ENCODE peak calls at places on chromosomes 16 and 17, in four cellular contexts. T, S, F and K are unnamed samples. For H3K27me3, the result is how much of the 10 kb centered on the place peaks cover.

GRCh38 chr16:8751481-8752311 is 45.7 kb downstream of the TMEM186 start:
- DNase-seq in T (no peak), S (peak), F (peak), K (peak)

GRCh38 chr16:2471016-2471652 is at the start of gene NTN3:
- DNase-seq in T (no peak), S (peak), F (no peak), K (no peak)

GRCh38 chr16:27676807-27677206 is 126.9 kb downstream of the KATNIP start:
- DNase-seq in T (no peak), S (peak), F (no peak), K (no peak)

GRCh38 chr16:78745491-78746019 is 646.1 kb downstream of the WWOX start:
- DNase-seq in T (no peak), S (no peak), F (no peak), K (no peak)

GRCh38 chr16:64269756-64270155 is 852.1 kb downstream of the CDH11 start:
- DNase-seq in T (no peak), S (no peak), F (no peak), K (no peak)

GRCh38 chr17:62696726-62697490 is 69.4 kb downstream of the MRC2 start:
- DNase-seq in T (no peak), S (no peak), F (peak), K (no peak)

GRCh38 chr17:6996256-6997111 is 635 bp downstream of the ALOX12 start:
- DNase-seq in T (no peak), S (no peak), F (no peak), K (no peak)

GRCh38 chr17:7929158-7930029 is at the start of gene KCNAB3:
- DNase-seq in T (no peak), S (peak), F (no peak), K (no peak)

GRCh38 chr17:1229354-1229890 is 40.8 kb upstream of the BHLHA9 start:
- DNase-seq in T (peak), S (peak), F (peak), K (no peak)

GRCh38 chr17:48052956-48053757 is 5.0 kb downstream of the NFE2L1 start:
- DNase-seq in T (peak), S (peak), F (no peak), K (no peak)

GRCh38 chr16:50863673-50864144 is 121.8 kb downstream of the CYLD start:
- DNase-seq in T (no peak), S (no peak), F (no peak), K (no peak)

GRCh38 chr16:88886915-88887521 is 20.6 kb upstream of the PABPN1L start:
- DNase-seq in T (peak), S (peak), F (no peak), K (no peak)

GRCh38 chr17:80175411-80175810 is 5.6 kb downstream of the CARD14 start:
- DNase-seq in T (no peak), S (no peak), F (no peak), K (no peak)

GRCh38 chr16:50152386-50152806 is 710 bp upstream of the TENT4B start:
- DNase-seq in T (peak), S (peak), F (peak), K (no peak)

GRCh38 chr17:78981010-78981888 is 1.5 kb upstream of the LGALS3BP start:
- DNase-seq in T (no peak), S (no peak), F (no peak), K (no peak)

GRCh38 chr17:45016823-45017222 is 34.6 kb downstream of the DCAKD start:
- DNase-seq in T (no peak), S (no peak), F (no peak), K (no peak)

GRCh38 chr17:19022128-19022527 is 17.6 kb upstream of the FAM83G start:
- DNase-seq in T (no peak), S (no peak), F (peak), K (no peak)

GRCh38 chr17:40555296-40556190 is 9.7 kb downstream of the CCR7 start:
- DNase-seq in T (no peak), S (no peak), F (peak), K (no peak)

GRCh38 chr17:8384801-8385335 is 1.9 kb upstream of the RPL26 start:
- DNase-seq in T (no peak), S (peak), F (peak), K (peak)

GRCh38 chr17:8420041-8420934 is 15.4 kb upstream of the NDEL1 start:
- DNase-seq in T (peak), S (no peak), F (no peak), K (no peak)

GRCh38 chr16:87417511-87417910 is 25.4 kb downstream of the MAP1LC3B start:
- DNase-seq in T (no peak), S (no peak), F (no peak), K (no peak)

GRCh38 chr17:4711671-4712111 is 1.3 kb downstream of the ARRB2 start:
- DNase-seq in T (no peak), S (no peak), F (peak), K (no peak)

GRCh38 chr16:30723725-30724355 is 24.4 kb upstream of the PHKG2 start:
- DNase-seq in T (no peak), S (no peak), F (no peak), K (no peak)

GRCh38 chr16:55703003-55704001 is 47.5 kb downstream of the SLC6A2 start:
- DNase-seq in T (peak), S (peak), F (no peak), K (no peak)

GRCh38 chr17:65181237-65182061 is 44.3 kb downstream of the RGS9 start:
- DNase-seq in T (no peak), S (no peak), F (no peak), K (no peak)

GRCh38 chr17:63232565-63233310 is 213.4 kb downstream of the CYB561 start:
- DNase-seq in T (no peak), S (no peak), F (peak), K (no peak)

GRCh38 chr17:14158707-14159106 is 78.0 kb downstream of the CDRT15 start:
- DNase-seq in T (no peak), S (no peak), F (no peak), K (no peak)

GRCh38 chr16:82329504-82330192 is 159.6 kb upstream of the MPHOSPH6 start:
- DNase-seq in T (peak), S (no peak), F (no peak), K (no peak)

GRCh38 chr17:48583708-48584582 is 5.8 kb upstream of the HOXB4 start:
- DNase-seq in T (no peak), S (no peak), F (no peak), K (no peak)

GRCh38 chr17:65515959-65516948 is 45.2 kb downstream of the AXIN2 start:
- DNase-seq in T (no peak), S (peak), F (no peak), K (no peak)

GRCh38 chr16:82995927-82996441 is 369.2 kb downstream of the CDH13 start:
- DNase-seq in T (no peak), S (peak), F (no peak), K (peak)

GRCh38 chr17:69246726-69247375 is 18.2 kb upstream of the ABCA10 start:
- DNase-seq in T (no peak), S (peak), F (no peak), K (no peak)

GRCh38 chr17:28978565-28978964 is 27.2 kb upstream of the PHF12 start:
- DNase-seq in T (no peak), S (no peak), F (no peak), K (no peak)

GRCh38 chr17:28985950-28986713 is 19.7 kb downstream of the SEZ6 start:
- DNase-seq in T (no peak), S (no peak), F (no peak), K (no peak)

GRCh38 chr17:28983286-28984240 is 22.3 kb downstream of the SEZ6 start:
- DNase-seq in T (no peak), S (no peak), F (no peak), K (no peak)

GRCh38 chr17:28978016-28978415 is 26.7 kb upstream of the PHF12 start:
- DNase-seq in T (no peak), S (no peak), F (no peak), K (no peak)

GRCh38 chr17:28982191-28982793 is 23.5 kb downstream of the SEZ6 start:
- DNase-seq in T (no peak), S (no peak), F (no peak), K (no peak)
- H3K27me3 ChIP-seq in T (under half), S (half or more), F (under half), K (under half)

GRCh38 chr17:13003454-13003851 is 14.4 kb downstream of the ELAC2 start:
- DNase-seq in T (no peak), S (no peak), F (peak), K (no peak)

GRCh38 chr17:13004336-13004735 is 13.5 kb downstream of the ELAC2 start:
- DNase-seq in T (no peak), S (no peak), F (no peak), K (no peak)

GRCh38 chr17:13005530-13005929 is 12.3 kb downstream of the ELAC2 start:
- DNase-seq in T (no peak), S (no peak), F (no peak), K (no peak)

GRCh38 chr17:13002761-13003453 is 14.9 kb downstream of the ELAC2 start:
- DNase-seq in T (peak), S (peak), F (peak), K (no peak)

DNA sequence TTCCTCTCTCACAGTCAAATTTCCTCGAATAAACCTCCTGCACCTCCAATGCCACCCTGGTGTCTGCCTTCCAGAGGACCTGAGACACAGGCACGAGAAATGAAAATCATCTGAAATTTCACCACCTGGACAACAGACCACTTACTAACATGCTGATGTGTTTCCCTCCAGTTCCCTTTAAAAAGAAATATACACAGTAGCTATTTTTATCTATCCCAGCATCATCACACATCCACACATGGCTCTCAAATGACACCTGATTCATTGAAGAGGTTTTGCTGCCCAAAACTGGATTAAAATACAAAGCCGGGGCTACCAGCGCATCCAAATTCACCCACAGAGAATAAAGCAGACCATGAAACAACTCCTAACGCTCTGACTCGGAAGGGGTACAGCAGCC is 13.9 kb downstream of the ELAC2 start:
- DNase-seq in T (no peak), S (no peak), F (peak), K (no peak)
- H3K4me3 ChIP-seq in T (no peak), S (no peak), F (no peak), K (no peak)

GRCh38 chr17:77786090-77786489 is 172.4 kb upstream of the TNRC6C start:
- DNase-seq in T (no peak), S (no peak), F (no peak), K (no peak)

GRCh38 chr17:77790143-77790829 is 168.2 kb upstream of the TNRC6C start:
- DNase-seq in T (no peak), S (no peak), F (no peak), K (no peak)

GRCh38 chr17:77785526-77785925 is 173.0 kb upstream of the TNRC6C start:
- DNase-seq in T (no peak), S (no peak), F (no peak), K (no peak)

GRCh38 chr17:77783991-77784820 is 174.3 kb upstream of the TNRC6C start:
- DNase-seq in T (no peak), S (no peak), F (no peak), K (no peak)

DNA sequence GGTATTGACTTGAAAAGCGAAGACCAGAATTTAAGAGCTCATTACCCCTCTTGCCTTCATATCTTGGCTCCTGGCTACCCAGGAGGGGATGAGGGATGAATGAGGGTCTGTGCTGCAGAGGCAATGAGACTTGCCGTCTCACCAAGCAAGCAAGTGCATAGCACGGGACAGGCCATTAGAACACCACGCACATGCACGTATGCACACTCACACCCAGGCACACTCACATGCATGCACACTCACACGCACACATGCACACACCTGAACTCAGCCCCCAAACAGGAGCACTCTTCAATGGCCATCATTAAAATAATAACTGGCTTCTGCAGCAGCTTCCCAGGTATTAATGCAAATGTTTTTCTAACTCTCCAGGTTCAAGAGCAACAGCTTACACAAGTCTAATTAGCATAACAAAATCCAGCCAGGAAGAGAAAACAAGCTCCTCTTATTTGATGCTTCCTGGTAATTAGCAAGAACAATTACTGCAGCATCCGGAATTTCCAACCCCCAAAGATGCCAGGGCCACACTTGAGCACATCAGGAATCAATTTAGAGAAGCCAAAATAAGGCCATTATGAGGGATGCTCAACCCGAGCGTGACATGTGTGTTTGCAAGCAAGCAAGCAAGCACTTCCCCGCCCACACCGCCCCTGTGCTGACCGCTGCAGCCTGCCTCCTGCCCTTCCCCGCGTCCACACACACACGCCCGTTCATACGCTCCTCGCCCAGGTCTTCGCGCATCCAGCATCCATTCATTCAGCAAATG is 171.6 kb upstream of the TNRC6C start:
- DNase-seq in T (no peak), S (no peak), F (no peak), K (no peak)
- H3K27me3 ChIP-seq in T (under half), S (half or more), F (under half), K (under half)

DNA sequence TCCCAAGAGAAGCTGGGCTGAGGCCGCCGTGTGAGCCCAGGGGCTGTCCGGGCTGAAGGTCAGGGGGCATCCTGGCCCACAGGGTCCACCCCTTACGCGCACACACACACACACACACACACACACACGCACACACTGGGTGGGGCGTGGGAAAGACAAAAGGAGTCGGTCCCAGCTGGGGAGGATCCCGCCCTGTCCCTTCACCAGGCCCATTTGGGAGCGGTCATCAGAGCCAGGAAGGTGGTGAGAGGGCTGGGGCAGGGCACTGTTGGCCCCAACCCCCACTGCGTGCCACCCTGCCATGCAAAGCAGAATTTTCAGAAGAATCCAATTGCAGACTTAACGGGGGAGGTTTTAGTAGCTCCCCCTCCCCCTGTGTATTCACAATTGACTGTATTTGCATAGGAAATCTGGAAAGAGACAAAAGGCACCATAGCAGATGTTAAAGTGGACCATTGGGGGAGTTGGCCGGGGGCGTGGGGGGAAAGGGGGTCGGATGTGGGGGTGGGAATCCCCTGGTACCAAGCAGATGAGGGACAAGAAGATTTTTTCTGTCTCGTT is 11.3 kb upstream of the CD300A start:
- DNase-seq in T (no peak), S (no peak), F (no peak), K (no peak)
- H3K4me3 ChIP-seq in T (no peak), S (no peak), F (no peak), K (no peak)